ENCODE peak calls at places on chromosome 20, in seven cellular contexts. One of them, this sample, is unnamed.

GRCh38 chr20:33059741-33060390 is 6.2 kb downstream of the BPIFB3 start:
- DNase-seq in HS-5: no peak
- DNase-seq in PC-9: no peak
- DNase-seq in KBM-7: no peak
- DNase-seq in C1 segment of cervical spinal cord: no peak
- DNase-seq in upper lobe of right lung: no peak
- DNase-seq in foreskin fibroblast: no peak
- DNase-seq in this sample: no peak

GRCh38 chr20:32004963-32005362 is 5.3 kb upstream of the CCM2L start:
- DNase-seq in PC-9: peak; percentile 46
- DNase-seq in foreskin fibroblast: peak; percentile 53
- DNase-seq in C1 segment of cervical spinal cord: no peak
- DNase-seq in KBM-7: no peak
- DNase-seq in upper lobe of right lung: no peak
- DNase-seq in HS-5: no peak
- DNase-seq in this sample: peak; percentile 33

GRCh38 chr20:1477896-1478490 is 11.3 kb upstream of the NSFL1C start:
- DNase-seq in KBM-7: no peak
- DNase-seq in HS-5: no peak
- DNase-seq in PC-9: peak; percentile 80
- DNase-seq in C1 segment of cervical spinal cord: no peak
- DNase-seq in foreskin fibroblast: no peak
- DNase-seq in upper lobe of right lung: no peak
- DNase-seq in this sample: no peak

GRCh38 chr20:58717278-58718091 is 24.9 kb downstream of the NPEPL1 start:
- DNase-seq in C1 segment of cervical spinal cord: no peak
- DNase-seq in PC-9: no peak
- DNase-seq in upper lobe of right lung: no peak
- DNase-seq in HS-5: no peak
- DNase-seq in foreskin fibroblast: peak; percentile 30
- DNase-seq in KBM-7: no peak
- DNase-seq in this sample: no peak

GRCh38 chr20:16828666-16829305 is 80.6 kb downstream of the OTOR start:
- DNase-seq in foreskin fibroblast: peak; percentile 51
- DNase-seq in PC-9: no peak
- DNase-seq in C1 segment of cervical spinal cord: no peak
- DNase-seq in HS-5: no peak
- DNase-seq in upper lobe of right lung: no peak
- DNase-seq in KBM-7: no peak
- DNase-seq in this sample: no peak

GRCh38 chr20:3277686-3278465 is 38.9 kb upstream of the SLC4A11 start:
- DNase-seq in PC-9: no peak
- DNase-seq in C1 segment of cervical spinal cord: no peak
- DNase-seq in foreskin fibroblast: no peak
- DNase-seq in upper lobe of right lung: no peak
- DNase-seq in HS-5: no peak
- DNase-seq in KBM-7: no peak
- DNase-seq in this sample: no peak

GRCh38 chr20:49659096-49659495 is 54.6 kb downstream of the B4GALT5 start:
- DNase-seq in PC-9: no peak
- DNase-seq in upper lobe of right lung: no peak
- DNase-seq in KBM-7: no peak
- DNase-seq in foreskin fibroblast: no peak
- DNase-seq in C1 segment of cervical spinal cord: no peak
- DNase-seq in HS-5: no peak
- DNase-seq in this sample: no peak

GRCh38 chr20:46930940-46931339 is 36.3 kb downstream of the EYA2 start:
- DNase-seq in upper lobe of right lung: no peak
- DNase-seq in foreskin fibroblast: no peak
- DNase-seq in C1 segment of cervical spinal cord: no peak
- DNase-seq in HS-5: no peak
- DNase-seq in PC-9: no peak
- DNase-seq in KBM-7: no peak
- DNase-seq in this sample: no peak

GRCh38 chr20:58070664-58071499 is 157.6 kb downstream of the ANKRD60 start:
- DNase-seq in PC-9: no peak
- DNase-seq in HS-5: no peak
- DNase-seq in KBM-7: no peak
- DNase-seq in upper lobe of right lung: no peak
- DNase-seq in foreskin fibroblast: no peak
- DNase-seq in C1 segment of cervical spinal cord: no peak
- DNase-seq in this sample: no peak

GRCh38 chr20:17895641-17896246 is 72.8 kb downstream of the SNX5 start:
- DNase-seq in HS-5: no peak
- DNase-seq in KBM-7: no peak
- DNase-seq in upper lobe of right lung: peak; percentile 90
- DNase-seq in C1 segment of cervical spinal cord: peak; percentile 25
- DNase-seq in foreskin fibroblast: peak; percentile 84
- DNase-seq in PC-9: peak; percentile 10
- DNase-seq in this sample: peak; percentile 61

GRCh38 chr20:7843613-7844012 is 96.6 kb downstream of the HAO1 start:
- DNase-seq in PC-9: no peak
- DNase-seq in KBM-7: no peak
- DNase-seq in HS-5: no peak
- DNase-seq in upper lobe of right lung: no peak
- DNase-seq in C1 segment of cervical spinal cord: no peak
- DNase-seq in foreskin fibroblast: peak; percentile 91
- DNase-seq in this sample: peak; percentile 93

GRCh38 chr20:37042986-37043972 is 52.5 kb downstream of the RBL1 start:
- DNase-seq in KBM-7: no peak
- DNase-seq in foreskin fibroblast: no peak
- DNase-seq in HS-5: peak; percentile 42
- DNase-seq in upper lobe of right lung: no peak
- DNase-seq in PC-9: no peak
- DNase-seq in C1 segment of cervical spinal cord: no peak
- DNase-seq in this sample: no peak

GRCh38 chr20:63622732-63623131 is 4.2 kb downstream of the GMEB2 start:
- DNase-seq in HS-5: no peak
- DNase-seq in foreskin fibroblast: no peak
- DNase-seq in PC-9: no peak
- DNase-seq in C1 segment of cervical spinal cord: no peak
- DNase-seq in upper lobe of right lung: no peak
- DNase-seq in KBM-7: no peak
- DNase-seq in this sample: no peak

GRCh38 chr20:21571841-21572690 is 58.2 kb upstream of the NKX2-2 start:
- DNase-seq in KBM-7: peak; percentile 37
- DNase-seq in C1 segment of cervical spinal cord: no peak
- DNase-seq in foreskin fibroblast: peak; percentile 10
- DNase-seq in HS-5: peak; percentile 3
- DNase-seq in PC-9: no peak
- DNase-seq in upper lobe of right lung: no peak
- DNase-seq in this sample: peak; percentile 7

GRCh38 chr20:51067792-51068191 is 44.9 kb upstream of the KCNG1 start:
- DNase-seq in foreskin fibroblast: no peak
- DNase-seq in HS-5: no peak
- DNase-seq in upper lobe of right lung: no peak
- DNase-seq in C1 segment of cervical spinal cord: no peak
- DNase-seq in PC-9: no peak
- DNase-seq in KBM-7: no peak
- DNase-seq in this sample: no peak

GRCh38 chr20:33399924-33400323 is 1.4 kb downstream of the CDK5RAP1 start:
- DNase-seq in C1 segment of cervical spinal cord: no peak
- DNase-seq in upper lobe of right lung: peak; percentile 73
- DNase-seq in HS-5: no peak
- DNase-seq in foreskin fibroblast: peak; percentile 16
- DNase-seq in KBM-7: peak; percentile 25
- DNase-seq in PC-9: no peak
- DNase-seq in this sample: peak; percentile 29

GRCh38 chr20:46253391-46253790 is 54.9 kb downstream of the CDH22 start:
- DNase-seq in C1 segment of cervical spinal cord: peak; percentile 5
- DNase-seq in KBM-7: no peak
- DNase-seq in foreskin fibroblast: peak; percentile 8
- DNase-seq in upper lobe of right lung: no peak
- DNase-seq in HS-5: no peak
- DNase-seq in PC-9: no peak
- DNase-seq in this sample: no peak

This sample was measured in fibroblast of pulmonary artery.